ENCODE peak calls at places on chromosome 15, in five cellular contexts. C is stomach, G is AG10803, Z is breast epithelium, D is omental fat pad. P is an unnamed sample.

GRCh38 chr15:74826372-74826819 is at the start of gene CPLX3:
- DNase-seq in C (peak; percentile 34), G (no peak), Z (no peak), D (no peak), P (peak; percentile 79)

GRCh38 chr15:76930831-76931396 is 635 bp upstream of the RCN2 start:
- DNase-seq in C (no peak), G (no peak), Z (no peak), D (no peak), P (no peak)

GRCh38 chr15:44713006-44713966 is 2.0 kb downstream of the B2M start:
- DNase-seq in C (no peak), G (peak; percentile 40), Z (no peak), D (no peak), P (no peak)

GRCh38 chr15:65333441-65333820 is 29.0 kb downstream of the RNU5B-1 start:
- DNase-seq in C (no peak), G (no peak), Z (no peak), D (no peak), P (no peak)

GRCh38 chr15:28903555-28903954 is 17.8 kb downstream of the APBA2 start:
- DNase-seq in C (no peak), G (no peak), Z (no peak), D (no peak), P (no peak)

GRCh38 chr15:89654311-89654761 is 931 bp downstream of the KIF7 start:
- DNase-seq in C (no peak), G (peak; percentile 65), Z (peak; percentile 45), D (no peak), P (no peak)

GRCh38 chr15:58793862-58794261 is 22.8 kb downstream of the MINDY2 start:
- DNase-seq in C (no peak), G (no peak), Z (no peak), D (no peak), P (peak; percentile 65)

GRCh38 chr15:90959894-90960293 is 5.2 kb downstream of the RCCD1 start:
- DNase-seq in C (no peak), G (peak; percentile 83), Z (no peak), D (no peak), P (no peak)

GRCh38 chr15:72285927-72286516 is 13.7 kb upstream of the PARP6 start:
- DNase-seq in C (peak; percentile 72), G (peak; percentile 33), Z (no peak), D (no peak), P (no peak)

GRCh38 chr15:57565326-57565725 is 26.4 kb upstream of the MYZAP start:
- DNase-seq in C (no peak), G (no peak), Z (no peak), D (no peak), P (no peak)

GRCh38 chr15:29925227-29926082 is 103.2 kb upstream of the TJP1 start:
- DNase-seq in C (peak; percentile 38), G (peak; percentile 55), Z (no peak), D (no peak), P (peak; percentile 43)

GRCh38 chr15:31280037-31280830 is 46.4 kb upstream of the KLF13 start:
- DNase-seq in C (peak; percentile 23), G (no peak), Z (peak; percentile 49), D (peak; percentile 20), P (peak; percentile 33)

GRCh38 chr15:39392469-39393047 is 188.3 kb upstream of the THBS1 start:
- DNase-seq in C (no peak), G (no peak), Z (no peak), D (no peak), P (no peak)

GRCh38 chr15:48087844-48088243 is 32.9 kb upstream of the SLC24A5 start:
- DNase-seq in C (no peak), G (no peak), Z (no peak), D (no peak), P (no peak)

GRCh38 chr15:90037510-90037860 is 36.4 kb downstream of the ZNF710 start:
- DNase-seq in C (no peak), G (peak; percentile 64), Z (no peak), D (no peak), P (no peak)

GRCh38 chr15:64558460-64559179 is 98.2 kb downstream of the ZNF609 start:
- DNase-seq in C (no peak), G (peak; percentile 52), Z (no peak), D (no peak), P (no peak)

GRCh38 chr15:32124726-32125125 is 94.4 kb downstream of the CHRNA7 start:
- DNase-seq in C (no peak), G (no peak), Z (no peak), D (no peak), P (no peak)

GRCh38 chr15:87632364-87632763 is 624.2 kb downstream of the NTRK3 start:
- DNase-seq in C (no peak), G (no peak), Z (no peak), D (no peak), P (no peak)

GRCh38 chr15:23877502-23878412 is 190.7 kb upstream of the NDN start:
- DNase-seq in C (peak; percentile 52), G (peak; percentile 1), Z (no peak), D (no peak), P (peak; percentile 45)

GRCh38 chr15:35751421-35752133 is 205.6 kb upstream of the DPH6 start:
- DNase-seq in C (peak; percentile 73), G (peak; percentile 71), Z (peak; percentile 57), D (peak; percentile 73), P (peak; percentile 84)

GRCh38 chr15:40793216-40793989 is 13.5 kb upstream of the ZFYVE19 start:
- DNase-seq in C (peak; percentile 86), G (peak; percentile 84), Z (no peak), D (peak; percentile 54), P (no peak)

GRCh38 chr15:91100561-91101355 is 701 bp downstream of the SV2B start:
- DNase-seq in C (no peak), G (peak; percentile 11), Z (no peak), D (no peak), P (no peak)

GRCh38 chr15:26848498-26848897 is 18.4 kb upstream of the GABRA5 start:
- DNase-seq in C (no peak), G (no peak), Z (no peak), D (no peak), P (no peak)

GRCh38 chr15:57273366-57273765 is 102.9 kb upstream of the CGNL1 start:
- DNase-seq in C (no peak), G (no peak), Z (no peak), D (no peak), P (no peak)

GRCh38 chr15:92510163-92510882 is 116.6 kb downstream of the ST8SIA2 start:
- DNase-seq in C (no peak), G (peak; percentile 22), Z (no peak), D (no peak), P (no peak)

GRCh38 chr15:101237161-101237775 is 14.6 kb downstream of the CHSY1 start:
- DNase-seq in C (no peak), G (no peak), Z (no peak), D (no peak), P (no peak)

GRCh38 chr15:84947947-84948830 is 33.5 kb upstream of the PDE8A start:
- DNase-seq in C (no peak), G (peak; percentile 93), Z (no peak), D (no peak), P (no peak)

GRCh38 chr15:62907275-62907674 is 135.3 kb upstream of the TPM1 start:
- DNase-seq in C (no peak), G (no peak), Z (no peak), D (no peak), P (no peak)

GRCh38 chr15:62914461-62915079 is 128.0 kb upstream of the TPM1 start:
- DNase-seq in C (no peak), G (no peak), Z (no peak), D (no peak), P (no peak)

GRCh38 chr15:62912282-62912681 is 130.3 kb upstream of the TPM1 start:
- DNase-seq in C (no peak), G (no peak), Z (no peak), D (no peak), P (no peak)

GRCh38 chr15:62909257-62909656 is 133.3 kb upstream of the TPM1 start:
- DNase-seq in C (no peak), G (no peak), Z (no peak), D (no peak), P (no peak)

GRCh38 chr15:62912808-62913207 is 129.7 kb upstream of the TPM1 start:
- DNase-seq in C (no peak), G (no peak), Z (no peak), D (no peak), P (no peak)
- TF ChIP-seq CTCF in C (no peak), G (no peak), Z (no peak), D (no peak), P (no peak)

GRCh38 chr15:61188168-61188567 is 40.9 kb downstream of the RORA start:
- DNase-seq in C (no peak), G (no peak), Z (no peak), D (no peak), P (no peak)

GRCh38 chr15:61182955-61183354 is 46.1 kb downstream of the RORA start:
- DNase-seq in C (no peak), G (no peak), Z (no peak), D (no peak), P (no peak)

GRCh38 chr15:61185759-61186158 is 43.3 kb downstream of the RORA start:
- DNase-seq in C (no peak), G (no peak), Z (no peak), D (no peak), P (no peak)

GRCh38 chr15:61186905-61187865 is 41.9 kb downstream of the RORA start:
- DNase-seq in C (no peak), G (peak; percentile 16), Z (no peak), D (peak; percentile 39), P (no peak)

DNA sequence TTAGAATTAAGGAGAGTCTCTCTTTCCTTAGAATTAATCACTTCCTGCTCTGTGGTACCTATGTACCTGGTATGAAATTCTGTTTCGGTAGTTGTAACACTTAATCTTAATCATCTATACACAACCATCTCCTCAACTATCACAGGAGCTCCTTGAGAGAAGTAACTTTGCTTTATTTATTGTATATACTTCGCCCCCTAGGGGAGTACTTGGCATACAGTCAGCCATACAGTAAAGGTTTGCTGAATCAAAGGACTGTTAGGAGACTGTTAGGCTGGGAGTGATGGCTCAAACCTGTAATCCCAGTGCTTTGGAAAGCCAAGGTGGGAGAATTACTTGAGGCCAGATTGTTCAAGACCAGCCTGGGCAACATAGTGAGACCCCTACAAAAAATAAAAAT is 44.7 kb downstream of the RORA start:
- DNase-seq in C (no peak), G (no peak), Z (no peak), D (no peak), P (no peak)
- TF ChIP-seq CTCF in C (no peak), G (no peak), Z (no peak), D (no peak), P (no peak)

DNA sequence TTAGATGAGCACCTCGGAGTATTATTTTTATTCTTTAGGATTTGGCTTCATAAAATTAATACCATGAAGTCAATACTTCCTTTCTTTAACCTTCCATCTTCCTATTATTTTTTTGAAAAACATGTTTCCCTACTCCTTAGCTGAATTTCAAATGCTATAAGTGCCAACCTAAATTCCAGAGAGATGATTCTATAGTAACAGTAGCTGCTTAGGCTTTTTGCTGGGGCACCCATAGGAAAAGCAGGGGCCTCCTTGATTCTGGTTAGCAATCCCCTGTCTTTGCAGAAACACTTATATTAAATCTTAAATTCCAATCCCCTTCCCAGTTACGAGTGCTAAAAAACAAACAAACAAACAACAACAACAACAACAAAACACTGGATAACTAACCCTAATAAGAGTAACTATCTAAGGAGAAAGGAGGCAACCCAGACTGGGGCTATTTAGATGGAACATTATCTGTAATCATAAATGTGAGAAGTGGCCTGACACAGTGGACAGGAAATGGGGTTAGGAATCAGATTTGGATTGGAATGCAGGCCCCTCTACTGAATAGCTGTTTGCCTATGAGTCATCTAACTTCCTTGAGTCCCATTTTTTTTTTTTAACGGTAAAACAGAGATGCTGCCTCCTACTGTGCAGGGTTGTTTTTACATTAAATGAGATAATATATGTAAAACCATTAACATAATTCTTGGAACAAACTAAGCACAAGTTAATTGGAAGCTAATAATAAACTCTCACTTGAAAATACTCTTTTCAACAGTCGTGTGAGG is 148.1 kb downstream of the WDR72 start:
- DNase-seq in C (no peak), G (no peak), Z (no peak), D (no peak), P (no peak)
- TF ChIP-seq CTCF in C (no peak), G (no peak), Z (no peak), D (no peak), P (no peak)

GRCh38 chr15:99777144-99777543 is 43.9 kb upstream of the LYSMD4 start:
- DNase-seq in C (no peak), G (no peak), Z (no peak), D (no peak), P (no peak)
- TF ChIP-seq CTCF in C (no peak), G (no peak), Z (no peak), D (no peak), P (no peak)

P was measured in mesothelial cell of epicardium.